ENCODE peak calls at places on chromosomes 3 and 15, in ten cellular contexts. B, C, S, J, G, H, Z, W, L and N are unnamed samples.

GRCh38 chr15:27679621-27680521 is 419.2 kb downstream of the OCA2 start:
- DNase-seq in Z (no peak), G (no peak), W (peak; percentile 60), S (no peak), B (no peak), H (no peak), J (no peak), C (peak; percentile 67), L (no peak), N (no peak)

GRCh38 chr15:70137975-70138374 is 40.3 kb upstream of the TLE3 start:
- DNase-seq in C (no peak), G (no peak), B (no peak), S (no peak), J (no peak), W (no peak), Z (no peak), L (no peak), H (no peak), N (no peak)

GRCh38 chr3:24339266-24339825 is 155.3 kb downstream of the THRB start:
- DNase-seq in G (no peak), H (no peak), B (no peak), W (no peak), Z (no peak), S (no peak), J (no peak), C (no peak), L (no peak), N (no peak)

GRCh38 chr15:42590619-42591237 is 15.3 kb downstream of the STARD9 start:
- DNase-seq in B (no peak), Z (no peak), H (no peak), G (no peak), S (no peak), J (no peak), L (no peak), W (no peak), C (no peak), N (no peak)

GRCh38 chr3:23629181-23629893 is 176.4 kb upstream of the UBE2E1 start:
- DNase-seq in C (no peak), Z (peak; percentile 71), H (no peak), L (no peak), B (no peak), S (no peak), W (no peak), G (no peak), J (peak; percentile 88), N (no peak)

GRCh38 chr15:38652998-38653397 is 88.4 kb upstream of the RASGRP1 start:
- DNase-seq in B (no peak), Z (no peak), S (no peak), G (peak; percentile 69), C (no peak), L (no peak), J (no peak), W (peak; percentile 20), H (no peak), N (no peak)

GRCh38 chr3:134810052-134810435 is 15.0 kb downstream of the EPHB1 start:
- DNase-seq in S (no peak), Z (no peak), B (no peak), L (no peak), J (no peak), H (no peak), G (no peak), C (no peak), W (peak; percentile 79), N (no peak)

GRCh38 chr15:81516461-81516860 is 142.4 kb upstream of the TMC3 start:
- DNase-seq in W (no peak), C (no peak), B (no peak), J (peak; percentile 81), H (no peak), S (no peak), L (no peak), Z (peak; percentile 77), G (no peak), N (no peak)

GRCh38 chr15:76181705-76182107 is 121.9 kb downstream of the TMEM266 start:
- DNase-seq in B (no peak), L (no peak), Z (no peak), G (no peak), H (no peak), W (no peak), C (no peak), J (no peak), S (no peak), N (no peak)

GRCh38 chr3:61562042-61562809 is 855 bp downstream of the PTPRG start:
- DNase-seq in G (no peak), H (peak; percentile 69), C (peak; percentile 49), L (peak; percentile 38), B (peak; percentile 19), S (peak; percentile 55), Z (peak; percentile 31), J (peak; percentile 48), W (no peak), N (no peak)

GRCh38 chr3:61562810-61563613 is 1.6 kb downstream of the PTPRG start:
- DNase-seq in W (peak; percentile 39), L (peak; percentile 41), Z (peak; percentile 35), S (peak; percentile 43), H (peak; percentile 69), J (peak; percentile 35), B (peak; percentile 40), C (peak; percentile 66), G (no peak), N (peak; percentile 21)

GRCh38 chr3:61565569-61565968 is 4.2 kb downstream of the PTPRG start:
- DNase-seq in B (no peak), Z (peak; percentile 28), W (no peak), S (no peak), L (no peak), C (no peak), G (no peak), H (no peak), J (no peak), N (no peak)

GRCh38 chr3:61563614-61564404 is 2.4 kb downstream of the PTPRG start:
- DNase-seq in J (peak; percentile 32), L (peak; percentile 22), Z (no peak), H (no peak), C (peak; percentile 55), S (peak; percentile 23), B (no peak), G (no peak), W (peak; percentile 71), N (no peak)

GRCh38 chr3:61564405-61565059 is 3.2 kb downstream of the PTPRG start:
- DNase-seq in J (peak; percentile 74), B (peak; percentile 28), C (peak; percentile 94), G (no peak), Z (peak; percentile 61), L (peak; percentile 89), H (peak; percentile 90), S (peak; percentile 90), W (peak; percentile 83), N (peak; percentile 74)
- H3K4me3 ChIP-seq in J (peak overlapping the region; percentile 64), B (no peak overlapping the region), C (peak overlapping the region; percentile 99), G (no peak overlapping the region), Z (peak overlapping the region; percentile 99), L (peak overlapping the region; percentile 88), H (peak overlapping the region; percentile 96), S (peak overlapping the region; percentile 62), W (peak overlapping the region; percentile 97), N (peak overlapping the region; percentile 77)

DNA sequence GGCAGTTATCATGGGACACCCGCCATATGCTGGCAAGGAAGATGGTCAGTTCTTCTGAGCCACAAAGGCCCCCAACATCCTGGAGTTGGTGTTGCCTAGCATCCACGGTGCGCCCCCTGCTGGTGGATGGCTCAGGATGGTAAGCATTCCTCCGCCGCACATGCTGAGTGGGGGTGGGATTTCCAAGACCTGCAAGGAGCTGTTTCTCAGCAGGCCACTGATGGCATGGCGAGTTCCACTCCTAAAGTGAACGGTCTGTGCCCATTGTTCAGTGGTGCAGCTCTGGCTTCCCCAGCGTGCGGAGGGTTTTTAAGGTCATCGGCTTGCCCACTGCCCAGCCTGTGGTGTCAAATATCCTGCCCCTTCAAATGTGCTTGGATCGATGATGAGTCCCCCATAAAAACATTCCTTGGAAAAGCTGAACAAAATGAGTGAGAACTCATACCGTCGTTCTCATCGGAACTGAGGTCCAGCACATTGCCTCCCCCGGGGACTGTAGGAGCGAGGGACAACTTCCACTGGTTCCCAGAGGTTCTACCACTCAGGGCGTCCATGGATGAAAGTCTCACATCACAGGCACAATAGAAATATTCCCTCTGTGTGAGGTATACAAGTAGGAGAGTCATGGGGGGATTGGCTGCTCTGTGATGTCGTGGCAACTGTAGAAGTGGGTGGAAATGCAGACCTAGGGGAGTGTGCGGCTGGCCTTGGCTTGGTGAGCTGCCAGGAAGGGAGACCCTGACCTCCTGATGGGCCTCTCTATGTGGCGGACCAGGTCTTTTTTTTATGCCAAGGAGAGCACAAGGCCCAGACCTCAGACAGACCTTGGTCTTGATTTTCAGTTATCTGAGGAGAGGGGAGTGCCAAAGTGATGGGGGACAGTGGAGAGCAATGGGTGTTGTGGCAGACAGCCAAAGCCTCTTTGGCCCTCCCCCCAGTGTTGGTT is 102.0 kb downstream of the SNRPN start:
- DNase-seq in S (no peak), G (no peak), B (no peak), L (no peak), C (no peak), W (peak; percentile 47), J (no peak), Z (no peak), H (no peak), N (no peak)
- TF ChIP-seq CTCF in S (no peak), G (no peak), B (peak; percentile 30), L (no peak), C (no peak), W (peak; percentile 57), J (no peak), Z (no peak), H (no peak), N (no peak)

DNA sequence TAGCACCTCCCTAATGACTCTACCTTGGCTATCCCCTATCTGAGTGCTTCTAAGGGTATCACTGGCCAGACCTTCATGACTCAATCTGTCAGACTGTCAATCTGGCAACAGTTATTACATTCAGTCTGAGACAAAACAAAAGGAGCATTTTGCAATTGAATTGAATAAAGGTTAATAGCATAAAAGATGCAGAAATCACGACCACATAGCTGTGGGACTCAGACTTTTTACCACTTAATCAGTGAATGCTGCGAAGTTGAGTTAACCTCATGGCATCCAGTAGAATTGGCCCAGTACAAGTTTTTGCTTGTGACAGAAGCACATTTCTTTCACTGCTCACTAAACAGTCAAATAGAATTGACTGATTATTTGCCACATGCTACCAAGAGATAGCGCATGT is 480.7 kb upstream of the DPPA4 start:
- DNase-seq in W (no peak), J (no peak), C (no peak), G (no peak), L (no peak), Z (no peak), S (no peak), H (no peak), B (no peak), N (no peak)
- H3K36me3 ChIP-seq in W (no peaks in the 10 kb centered on the region), J (no peaks in the 10 kb centered on the region), C (no peaks in the 10 kb centered on the region), G (no peaks in the 10 kb centered on the region), L (no peaks in the 10 kb centered on the region), Z (no peaks in the 10 kb centered on the region), S (no peaks in the 10 kb centered on the region), H (no peaks in the 10 kb centered on the region), B (no peaks in the 10 kb centered on the region), N (no peaks in the 10 kb centered on the region)

DNA sequence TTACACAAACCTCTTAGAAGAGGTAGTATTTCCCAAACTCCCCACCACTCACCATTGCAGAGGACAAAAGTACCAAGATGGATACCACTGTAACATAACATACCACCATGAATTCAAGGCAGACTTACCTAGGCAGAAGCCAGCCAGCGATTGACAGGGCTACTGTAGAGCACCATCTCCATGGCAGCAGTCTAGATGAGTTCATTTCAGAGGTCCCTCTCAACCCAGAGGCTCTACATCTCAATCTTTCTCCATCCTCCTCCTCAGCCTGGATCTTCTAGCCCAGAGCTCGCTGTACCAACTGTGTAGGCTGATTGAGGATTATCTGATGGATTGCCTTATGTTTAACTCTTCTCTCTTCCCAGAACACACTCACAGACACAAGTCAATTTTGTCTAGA is 2.0 kb upstream of the PLIN1 start:
- DNase-seq in S (no peak), W (no peak), C (no peak), Z (no peak), G (no peak), B (no peak), L (no peak), H (no peak), J (no peak), N (no peak)
- H3K4me3 ChIP-seq in S (no peak overlapping the region), W (no peak overlapping the region), C (no peak overlapping the region), Z (no peak overlapping the region), G (no peak overlapping the region), B (no peak overlapping the region), L (no peak overlapping the region), H (peak overlapping the region; percentile 12), J (no peak overlapping the region), N (no peak overlapping the region)